ENCODE peak calls at places on chromosomes 12 and 14, in seven cellular contexts. One of them, this sample, is unnamed.
A peak's percentile ranks its signal among the peaks of the same experiment; 100 is the strongest.

GRCh38 chr12:40382217-40382616 is 157.4 kb downstream of the LRRK2 start:
- DNase-seq in breast epithelium: no peak
- DNase-seq in testis: no peak
- DNase-seq in H54: no peak
- DNase-seq in thyroid gland: no peak
- DNase-seq in stomach: no peak
- DNase-seq in A549: no peak
- DNase-seq in this sample: no peak

GRCh38 chr14:58133739-58134138 is 18.3 kb downstream of the ARMH4 start:
- DNase-seq in stomach: no peak
- DNase-seq in A549: peak; percentile 32
- DNase-seq in thyroid gland: no peak
- DNase-seq in H54: no peak
- DNase-seq in testis: no peak
- DNase-seq in breast epithelium: no peak
- DNase-seq in this sample: no peak

GRCh38 chr14:51328089-51328941 is 88.3 kb downstream of the TMX1 start:
- DNase-seq in breast epithelium: no peak
- DNase-seq in thyroid gland: peak; percentile 9
- DNase-seq in stomach: no peak
- DNase-seq in H54: no peak
- DNase-seq in testis: no peak
- DNase-seq in A549: peak; percentile 9
- DNase-seq in this sample: peak; percentile 25

GRCh38 chr12:66144796-66145754 is 14.5 kb upstream of the LLPH start:
- DNase-seq in testis: peak; percentile 29
- DNase-seq in A549: peak; percentile 78
- DNase-seq in thyroid gland: peak; percentile 46
- DNase-seq in stomach: peak; percentile 65
- DNase-seq in breast epithelium: no peak
- DNase-seq in H54: no peak
- DNase-seq in this sample: peak; percentile 71

GRCh38 chr12:104792570-104792969 is 165.5 kb downstream of the SLC41A2 start:
- DNase-seq in breast epithelium: no peak
- DNase-seq in thyroid gland: no peak
- DNase-seq in testis: no peak
- DNase-seq in A549: peak; percentile 59
- DNase-seq in stomach: no peak
- DNase-seq in H54: peak; percentile 51
- DNase-seq in this sample: peak; percentile 51

GRCh38 chr12:101570022-101570421 is 24.7 kb upstream of the MYBPC1 start:
- DNase-seq in stomach: no peak
- DNase-seq in H54: no peak
- DNase-seq in breast epithelium: no peak
- DNase-seq in thyroid gland: no peak
- DNase-seq in testis: no peak
- DNase-seq in A549: peak; percentile 43
- DNase-seq in this sample: peak; percentile 5

GRCh38 chr12:46303039-46303666 is 34.3 kb upstream of the SLC38A1 start:
- DNase-seq in H54: no peak
- DNase-seq in stomach: peak; percentile 45
- DNase-seq in testis: peak; percentile 28
- DNase-seq in breast epithelium: no peak
- DNase-seq in A549: peak; percentile 39
- DNase-seq in thyroid gland: peak; percentile 53
- DNase-seq in this sample: no peak

GRCh38 chr14:67999290-67999689 is 179.7 kb downstream of the RAD51B start:
- DNase-seq in testis: no peak
- DNase-seq in H54: no peak
- DNase-seq in stomach: no peak
- DNase-seq in thyroid gland: no peak
- DNase-seq in breast epithelium: no peak
- DNase-seq in A549: no peak
- DNase-seq in this sample: no peak

GRCh38 chr12:59708484-59708883 is 112.7 kb downstream of the SLC16A7 start:
- DNase-seq in A549: no peak
- DNase-seq in breast epithelium: no peak
- DNase-seq in thyroid gland: no peak
- DNase-seq in testis: no peak
- DNase-seq in H54: no peak
- DNase-seq in stomach: no peak
- DNase-seq in this sample: no peak

GRCh38 chr14:63134801-63135200 is 69.4 kb upstream of the RHOJ start:
- DNase-seq in stomach: no peak
- DNase-seq in A549: peak; percentile 4
- DNase-seq in thyroid gland: no peak
- DNase-seq in H54: no peak
- DNase-seq in breast epithelium: no peak
- DNase-seq in testis: no peak
- DNase-seq in this sample: no peak

GRCh38 chr12:67988600-67988999 is 647 bp upstream of the IFNG-AS1 start:
- DNase-seq in stomach: no peak
- DNase-seq in breast epithelium: no peak
- DNase-seq in A549: no peak
- DNase-seq in testis: no peak
- DNase-seq in H54: no peak
- DNase-seq in thyroid gland: no peak
- DNase-seq in this sample: no peak

GRCh38 chr14:54574528-54574927 is 7.6 kb downstream of the SAMD4A start:
- DNase-seq in stomach: no peak
- DNase-seq in breast epithelium: no peak
- DNase-seq in testis: no peak
- DNase-seq in thyroid gland: no peak
- DNase-seq in A549: no peak
- DNase-seq in H54: no peak
- DNase-seq in this sample: no peak
- TF ChIP-seq POLR2A in stomach: no peak
- TF ChIP-seq POLR2A in breast epithelium: no peak
- TF ChIP-seq POLR2A in testis: no peak
- TF ChIP-seq POLR2A in thyroid gland: no peak
- TF ChIP-seq POLR2A in A549: no peak
- TF ChIP-seq POLR2A in H54: no peak
- TF ChIP-seq POLR2A in this sample: no peak

DNA sequence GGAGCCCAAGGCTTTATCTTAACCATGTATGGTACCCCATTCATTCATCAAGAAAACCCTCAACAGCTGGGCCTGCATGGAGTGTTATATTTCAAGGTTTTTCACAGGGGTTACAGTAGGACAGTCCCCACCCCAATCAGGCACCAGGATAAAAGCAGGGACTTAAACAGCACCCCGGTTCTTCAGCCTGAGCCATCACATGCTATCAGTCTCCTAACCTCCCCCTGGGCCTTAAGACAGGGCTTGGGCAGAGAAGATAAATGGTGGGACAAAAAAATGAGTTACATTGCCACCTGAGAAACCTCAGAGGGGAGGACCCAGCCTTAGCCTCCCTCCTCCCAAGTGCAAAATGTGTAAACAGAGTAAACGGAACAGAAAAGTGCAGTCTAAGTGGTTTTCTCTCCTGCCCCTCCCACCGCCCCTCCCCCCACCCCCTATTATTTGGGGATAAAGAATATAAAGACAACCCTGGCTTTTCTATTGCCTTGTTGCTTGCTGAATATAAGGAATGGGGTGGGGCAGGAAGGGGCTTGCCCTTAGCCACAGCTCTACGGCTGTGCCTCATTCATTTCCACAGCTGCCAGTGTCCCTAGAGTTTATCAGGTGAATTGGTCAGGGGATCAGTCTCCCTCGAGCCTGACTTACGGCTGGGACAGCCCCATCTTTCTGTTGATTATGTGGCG is 18.7 kb downstream of the MAP3K12 start:
- DNase-seq in breast epithelium: no peak
- DNase-seq in H54: no peak
- DNase-seq in A549: no peak
- DNase-seq in thyroid gland: no peak
- DNase-seq in testis: no peak
- DNase-seq in stomach: no peak
- DNase-seq in this sample: no peak
- TF ChIP-seq POLR2A in breast epithelium: no peak
- TF ChIP-seq POLR2A in H54: no peak
- TF ChIP-seq POLR2A in A549: no peak
- TF ChIP-seq POLR2A in thyroid gland: no peak
- TF ChIP-seq POLR2A in testis: no peak
- TF ChIP-seq POLR2A in stomach: no peak
- TF ChIP-seq POLR2A in this sample: no peak

DNA sequence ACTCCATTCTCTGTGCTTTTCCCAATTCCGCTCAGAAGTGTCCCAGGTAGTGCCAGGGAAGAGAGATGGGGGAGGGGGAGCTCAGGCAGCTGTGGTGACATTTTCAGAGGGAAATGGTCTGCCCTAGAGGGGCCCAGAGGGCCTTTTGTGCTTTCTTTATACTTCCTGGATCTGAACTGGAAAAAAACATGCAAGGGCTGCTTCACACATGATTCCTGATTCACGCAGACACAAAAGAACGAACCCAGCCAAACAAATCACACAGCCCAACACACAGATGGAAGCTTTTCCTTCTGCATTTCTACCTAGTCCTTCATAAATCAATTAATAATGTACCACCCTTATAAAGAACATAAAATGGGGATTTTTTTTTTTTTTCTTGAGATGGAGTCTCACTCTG is 26.5 kb downstream of the GPR68 start:
- DNase-seq in breast epithelium: no peak
- DNase-seq in A549: no peak
- DNase-seq in H54: no peak
- DNase-seq in testis: no peak
- DNase-seq in stomach: no peak
- DNase-seq in thyroid gland: no peak
- DNase-seq in this sample: no peak
- TF ChIP-seq POLR2A in breast epithelium: no peak
- TF ChIP-seq POLR2A in A549: no peak
- TF ChIP-seq POLR2A in H54: no peak
- TF ChIP-seq POLR2A in testis: no peak
- TF ChIP-seq POLR2A in stomach: no peak
- TF ChIP-seq POLR2A in thyroid gland: no peak
- TF ChIP-seq POLR2A in this sample: no peak

GRCh38 chr12:6723607-6724408 is at the start of gene COPS7A:
- DNase-seq in stomach: peak; percentile 97
- DNase-seq in A549: peak; percentile 99
- DNase-seq in testis: peak; percentile 99
- DNase-seq in breast epithelium: peak; percentile 97
- DNase-seq in thyroid gland: peak; percentile 99
- DNase-seq in H54: peak; percentile 91
- DNase-seq in this sample: peak; percentile 98
- TF ChIP-seq POLR2A in stomach: no peak
- TF ChIP-seq POLR2A in A549: peak; percentile 92
- TF ChIP-seq POLR2A in testis: no peak
- TF ChIP-seq POLR2A in breast epithelium: peak; percentile 30
- TF ChIP-seq POLR2A in thyroid gland: no peak
- TF ChIP-seq POLR2A in H54: peak; percentile 81
- TF ChIP-seq POLR2A in this sample: peak; percentile 38

GRCh38 chr12:55736780-55737580 is 5.9 kb upstream of the GDF11 start:
- DNase-seq in breast epithelium: peak; percentile 62
- DNase-seq in stomach: peak; percentile 85
- DNase-seq in testis: peak; percentile 82
- DNase-seq in A549: peak; percentile 86
- DNase-seq in thyroid gland: peak; percentile 79
- DNase-seq in H54: no peak
- DNase-seq in this sample: peak; percentile 75

GRCh38 chr12:55736076-55736475 is 6.8 kb upstream of the GDF11 start:
- DNase-seq in stomach: no peak
- DNase-seq in H54: no peak
- DNase-seq in breast epithelium: peak; percentile 40
- DNase-seq in thyroid gland: no peak
- DNase-seq in A549: no peak
- DNase-seq in testis: no peak
- DNase-seq in this sample: peak; percentile 44

GRCh38 chr12:55739025-55739378 is 3.9 kb upstream of the GDF11 start:
- DNase-seq in A549: no peak
- DNase-seq in H54: no peak
- DNase-seq in thyroid gland: no peak
- DNase-seq in breast epithelium: no peak
- DNase-seq in testis: no peak
- DNase-seq in stomach: no peak
- DNase-seq in this sample: no peak

GRCh38 chr12:55737581-55738112 is 5.3 kb upstream of the GDF11 start:
- DNase-seq in breast epithelium: no peak
- DNase-seq in stomach: no peak
- DNase-seq in A549: no peak
- DNase-seq in thyroid gland: no peak
- DNase-seq in testis: no peak
- DNase-seq in H54: no peak
- DNase-seq in this sample: no peak

GRCh38 chr12:55738113-55739024 is 4.6 kb upstream of the GDF11 start:
- DNase-seq in A549: peak; percentile 79
- DNase-seq in testis: peak; percentile 93
- DNase-seq in stomach: peak; percentile 68
- DNase-seq in breast epithelium: peak; percentile 60
- DNase-seq in H54: no peak
- DNase-seq in thyroid gland: peak; percentile 92
- DNase-seq in this sample: peak; percentile 93
- TF ChIP-seq POLR2A in A549: no peak
- TF ChIP-seq POLR2A in testis: no peak
- TF ChIP-seq POLR2A in stomach: no peak
- TF ChIP-seq POLR2A in breast epithelium: no peak
- TF ChIP-seq POLR2A in H54: no peak
- TF ChIP-seq POLR2A in thyroid gland: no peak
- TF ChIP-seq POLR2A in this sample: no peak

GRCh38 chr12:79988368-79988767 is 53.5 kb upstream of the PPP1R12A start:
- DNase-seq in breast epithelium: no peak
- DNase-seq in A549: no peak
- DNase-seq in thyroid gland: no peak
- DNase-seq in testis: no peak
- DNase-seq in H54: no peak
- DNase-seq in stomach: no peak
- DNase-seq in this sample: no peak

GRCh38 chr12:79997115-79997805 is 62.4 kb upstream of the PPP1R12A start:
- DNase-seq in testis: no peak
- DNase-seq in stomach: no peak
- DNase-seq in H54: no peak
- DNase-seq in thyroid gland: no peak
- DNase-seq in A549: no peak
- DNase-seq in breast epithelium: no peak
- DNase-seq in this sample: no peak

GRCh38 chr12:79993106-79993862 is 58.4 kb upstream of the PPP1R12A start:
- DNase-seq in testis: no peak
- DNase-seq in thyroid gland: no peak
- DNase-seq in breast epithelium: no peak
- DNase-seq in A549: no peak
- DNase-seq in H54: no peak
- DNase-seq in stomach: no peak
- DNase-seq in this sample: no peak

GRCh38 chr12:79991586-79991985 is 56.7 kb upstream of the PPP1R12A start:
- DNase-seq in A549: no peak
- DNase-seq in stomach: no peak
- DNase-seq in breast epithelium: no peak
- DNase-seq in H54: no peak
- DNase-seq in thyroid gland: no peak
- DNase-seq in testis: no peak
- DNase-seq in this sample: no peak
- TF ChIP-seq POLR2A in A549: no peak
- TF ChIP-seq POLR2A in stomach: no peak
- TF ChIP-seq POLR2A in breast epithelium: no peak
- TF ChIP-seq POLR2A in H54: no peak
- TF ChIP-seq POLR2A in thyroid gland: no peak
- TF ChIP-seq POLR2A in testis: no peak
- TF ChIP-seq POLR2A in this sample: no peak

GRCh38 chr14:79596531-79596930 is 614.8 kb downstream of the DIO2 start:
- DNase-seq in breast epithelium: no peak
- DNase-seq in thyroid gland: no peak
- DNase-seq in A549: peak; percentile 47
- DNase-seq in testis: no peak
- DNase-seq in stomach: no peak
- DNase-seq in H54: no peak
- DNase-seq in this sample: no peak
- TF ChIP-seq POLR2A in breast epithelium: no peak
- TF ChIP-seq POLR2A in thyroid gland: no peak
- TF ChIP-seq POLR2A in A549: no peak
- TF ChIP-seq POLR2A in testis: no peak
- TF ChIP-seq POLR2A in stomach: no peak
- TF ChIP-seq POLR2A in H54: no peak
- TF ChIP-seq POLR2A in this sample: no peak

GRCh38 chr12:79689477-79690155 is 1.1 kb downstream of the PAWR start:
- DNase-seq in thyroid gland: peak; percentile 59
- DNase-seq in breast epithelium: no peak
- DNase-seq in A549: peak; percentile 76
- DNase-seq in stomach: peak; percentile 49
- DNase-seq in H54: no peak
- DNase-seq in testis: peak; percentile 72
- DNase-seq in this sample: peak; percentile 60
- TF ChIP-seq POLR2A in thyroid gland: no peak
- TF ChIP-seq POLR2A in breast epithelium: no peak
- TF ChIP-seq POLR2A in A549: no peak
- TF ChIP-seq POLR2A in stomach: no peak
- TF ChIP-seq POLR2A in H54: no peak
- TF ChIP-seq POLR2A in testis: no peak
- TF ChIP-seq POLR2A in this sample: no peak

This sample was measured in adrenal gland.